ENCODE peak calls at places on chromosomes 3 and 15, in four cellular contexts. One of them, this sample, is unnamed.

GRCh38 chr15:76996076-76996525 is 1.2 kb downstream of the PSTPIP1 start:
- DNase-seq in astrocyte: no peak
- DNase-seq in heart right ventricle: no peak
- DNase-seq in AG10803: no peak
- DNase-seq in this sample: peak

GRCh38 chr15:30921781-30922371 is 18.2 kb downstream of the FAN1 start:
- DNase-seq in astrocyte: peak
- DNase-seq in heart right ventricle: peak
- DNase-seq in AG10803: no peak
- DNase-seq in this sample: no peak

GRCh38 chr3:11498646-11499045 is 145.1 kb downstream of the VGLL4 start:
- DNase-seq in heart right ventricle: peak
- DNase-seq in astrocyte: peak
- DNase-seq in AG10803: peak
- DNase-seq in this sample: no peak

GRCh38 chr15:101168463-101168824 is 83.4 kb downstream of the CHSY1 start:
- DNase-seq in AG10803: peak
- DNase-seq in heart right ventricle: no peak
- DNase-seq in astrocyte: peak
- DNase-seq in this sample: no peak

GRCh38 chr15:38844683-38845195 is 280.1 kb upstream of the RASGRP1 start:
- DNase-seq in AG10803: peak
- DNase-seq in heart right ventricle: no peak
- DNase-seq in astrocyte: no peak
- DNase-seq in this sample: no peak

GRCh38 chr3:148131990-148132638 is 565.6 kb upstream of the AGTR1 start:
- DNase-seq in AG10803: no peak
- DNase-seq in heart right ventricle: no peak
- DNase-seq in astrocyte: peak
- DNase-seq in this sample: no peak

GRCh38 chr3:15805756-15806266 is 8.0 kb upstream of the ANKRD28 start:
- DNase-seq in heart right ventricle: no peak
- DNase-seq in astrocyte: peak
- DNase-seq in AG10803: peak
- DNase-seq in this sample: no peak

GRCh38 chr3:108153451-108153981 is 62.7 kb upstream of the CD47 start:
- DNase-seq in astrocyte: peak
- DNase-seq in heart right ventricle: no peak
- DNase-seq in AG10803: peak
- DNase-seq in this sample: no peak

GRCh38 chr3:46087871-46088270 is 60.6 kb upstream of the XCR1 start:
- DNase-seq in heart right ventricle: no peak
- DNase-seq in AG10803: peak
- DNase-seq in astrocyte: peak
- DNase-seq in this sample: peak

GRCh38 chr3:192986399-192986798 is 68.7 kb upstream of the MB21D2 start:
- DNase-seq in AG10803: peak
- DNase-seq in heart right ventricle: no peak
- DNase-seq in astrocyte: no peak
- DNase-seq in this sample: no peak

GRCh38 chr15:68730491-68731317 is 90.0 kb downstream of the ANP32A start:
- DNase-seq in heart right ventricle: peak
- DNase-seq in astrocyte: peak
- DNase-seq in AG10803: peak
- DNase-seq in this sample: no peak

GRCh38 chr3:31466016-31466415 is 66.7 kb upstream of the STT3B start:
- DNase-seq in heart right ventricle: no peak
- DNase-seq in astrocyte: peak
- DNase-seq in AG10803: peak
- DNase-seq in this sample: no peak

GRCh38 chr3:101131767-101132166 is 138.5 kb upstream of the ABI3BP start:
- DNase-seq in heart right ventricle: no peak
- DNase-seq in astrocyte: no peak
- DNase-seq in AG10803: no peak
- DNase-seq in this sample: no peak
- TF ChIP-seq CTCF in heart right ventricle: no peak
- TF ChIP-seq CTCF in astrocyte: no peak
- TF ChIP-seq CTCF in AG10803: no peak
- TF ChIP-seq CTCF in this sample: no peak

GRCh38 chr15:70670680-70671079 is 92.7 kb downstream of the UACA start:
- DNase-seq in astrocyte: no peak
- DNase-seq in AG10803: no peak
- DNase-seq in heart right ventricle: no peak
- DNase-seq in this sample: no peak
- TF ChIP-seq CTCF in astrocyte: peak
- TF ChIP-seq CTCF in AG10803: peak
- TF ChIP-seq CTCF in heart right ventricle: no peak
- TF ChIP-seq CTCF in this sample: no peak

GRCh38 chr15:65833501-65834220 is 35.6 kb upstream of the RAB11A start:
- DNase-seq in heart right ventricle: peak
- DNase-seq in astrocyte: no peak
- DNase-seq in AG10803: no peak
- DNase-seq in this sample: no peak

GRCh38 chr15:65829150-65829764 is 37.2 kb upstream of the DENND4A start:
- DNase-seq in astrocyte: no peak
- DNase-seq in AG10803: no peak
- DNase-seq in heart right ventricle: no peak
- DNase-seq in this sample: no peak

GRCh38 chr15:65835452-65835851 is 33.8 kb upstream of the RAB11A start:
- DNase-seq in AG10803: no peak
- DNase-seq in astrocyte: no peak
- DNase-seq in heart right ventricle: no peak
- DNase-seq in this sample: no peak

GRCh38 chr15:65834603-65835282 is 34.5 kb upstream of the RAB11A start:
- DNase-seq in AG10803: no peak
- DNase-seq in astrocyte: no peak
- DNase-seq in heart right ventricle: no peak
- DNase-seq in this sample: no peak

GRCh38 chr15:65832549-65833364 is 36.5 kb upstream of the RAB11A start:
- DNase-seq in AG10803: peak
- DNase-seq in astrocyte: peak
- DNase-seq in heart right ventricle: peak
- DNase-seq in this sample: peak
- TF ChIP-seq CTCF in AG10803: peak
- TF ChIP-seq CTCF in astrocyte: no peak
- TF ChIP-seq CTCF in heart right ventricle: no peak
- TF ChIP-seq CTCF in this sample: no peak

GRCh38 chr3:126927405-126927750 is 55.5 kb upstream of the PLXNA1 start:
- DNase-seq in AG10803: no peak
- DNase-seq in heart right ventricle: no peak
- DNase-seq in astrocyte: no peak
- DNase-seq in this sample: no peak

GRCh38 chr3:126926684-126927404 is 56.1 kb upstream of the PLXNA1 start:
- DNase-seq in astrocyte: peak
- DNase-seq in heart right ventricle: peak
- DNase-seq in AG10803: peak
- DNase-seq in this sample: no peak

GRCh38 chr3:126925411-126926171 is 57.3 kb upstream of the PLXNA1 start:
- DNase-seq in astrocyte: no peak
- DNase-seq in AG10803: no peak
- DNase-seq in heart right ventricle: peak
- DNase-seq in this sample: peak

GRCh38 chr3:126928921-126929485 is 53.9 kb upstream of the PLXNA1 start:
- DNase-seq in astrocyte: no peak
- DNase-seq in heart right ventricle: no peak
- DNase-seq in AG10803: no peak
- DNase-seq in this sample: no peak

GRCh38 chr3:126927846-126928245 is 55.1 kb upstream of the PLXNA1 start:
- DNase-seq in AG10803: no peak
- DNase-seq in astrocyte: no peak
- DNase-seq in heart right ventricle: no peak
- DNase-seq in this sample: no peak
- TF ChIP-seq CTCF in AG10803: no peak
- TF ChIP-seq CTCF in astrocyte: no peak
- TF ChIP-seq CTCF in heart right ventricle: no peak
- TF ChIP-seq CTCF in this sample: no peak

DNA sequence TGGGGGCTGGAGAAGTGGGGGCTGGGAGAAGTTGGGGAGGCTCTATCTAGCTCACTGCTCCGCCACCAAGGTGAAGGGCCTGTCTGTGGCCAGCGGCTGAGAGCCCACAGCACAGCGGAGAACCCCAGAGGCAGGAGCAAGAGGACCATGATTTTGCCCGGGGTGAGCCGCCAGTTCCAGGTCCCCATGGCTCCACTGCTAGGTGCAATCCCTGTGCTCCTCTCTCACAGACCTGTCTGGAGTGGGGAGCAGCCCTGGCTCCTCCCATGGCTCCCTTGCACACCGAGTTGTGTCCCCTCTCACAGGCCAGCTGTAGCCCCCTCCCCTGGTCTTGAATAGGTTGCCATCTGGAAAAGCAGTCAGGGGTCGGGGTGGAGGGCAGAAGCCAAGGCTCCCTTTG is 4.6 kb upstream of the NRROS start:
- DNase-seq in astrocyte: no peak
- DNase-seq in AG10803: no peak
- DNase-seq in heart right ventricle: no peak
- DNase-seq in this sample: no peak
- TF ChIP-seq CTCF in astrocyte: no peak
- TF ChIP-seq CTCF in AG10803: no peak
- TF ChIP-seq CTCF in heart right ventricle: no peak
- TF ChIP-seq CTCF in this sample: no peak

GRCh38 chr3:124486324-124486723 is 243.9 kb upstream of the UMPS start:
- DNase-seq in heart right ventricle: no peak
- DNase-seq in AG10803: peak
- DNase-seq in astrocyte: no peak
- DNase-seq in this sample: no peak
- TF ChIP-seq CTCF in heart right ventricle: no peak
- TF ChIP-seq CTCF in AG10803: peak
- TF ChIP-seq CTCF in astrocyte: no peak
- TF ChIP-seq CTCF in this sample: no peak

GRCh38 chr3:93867425-93867824 is 106.3 kb downstream of the PROS1 start:
- DNase-seq in heart right ventricle: no peak
- DNase-seq in astrocyte: no peak
- DNase-seq in AG10803: no peak
- DNase-seq in this sample: no peak
- TF ChIP-seq CTCF in heart right ventricle: no peak
- TF ChIP-seq CTCF in astrocyte: no peak
- TF ChIP-seq CTCF in AG10803: no peak
- TF ChIP-seq CTCF in this sample: no peak

GRCh38 chr3:163890661-163891060 is 1187.6 kb downstream of the SI start:
- DNase-seq in AG10803: no peak
- DNase-seq in astrocyte: no peak
- DNase-seq in heart right ventricle: no peak
- DNase-seq in this sample: no peak

DNA sequence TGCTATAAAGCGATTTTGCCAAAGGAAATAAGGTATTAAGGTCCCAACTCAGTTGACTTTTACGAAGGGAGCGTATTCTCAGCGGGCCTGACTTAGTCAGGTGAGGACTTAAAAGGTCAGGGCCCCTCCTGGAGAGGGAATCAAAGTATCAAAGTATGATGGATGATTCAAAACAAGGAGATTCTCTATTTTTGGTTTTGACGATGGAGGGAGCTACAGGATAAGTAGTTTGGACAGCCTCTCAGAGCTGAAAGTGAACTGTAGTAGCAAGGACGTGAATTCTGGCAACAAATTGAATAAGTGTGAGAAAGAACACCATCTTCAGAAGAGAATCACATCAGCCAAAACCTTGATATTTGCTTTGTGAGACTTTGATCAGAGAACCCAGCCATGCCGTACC is 1186.5 kb downstream of the SI start:
- DNase-seq in astrocyte: no peak
- DNase-seq in heart right ventricle: no peak
- DNase-seq in AG10803: no peak
- DNase-seq in this sample: no peak
- TF ChIP-seq CTCF in astrocyte: no peak
- TF ChIP-seq CTCF in heart right ventricle: no peak
- TF ChIP-seq CTCF in AG10803: no peak
- TF ChIP-seq CTCF in this sample: no peak

This sample was measured in CD14-positive monocyte.